ENCODE peak calls at places on chromosomes 2 and 18, in four cellular contexts. G is GM06990, C is tibial artery, V is AG04450. D is an unnamed sample.

GRCh38 chr2:232204457-232204931 is 174.1 kb upstream of the ALPP start:
- DNase-seq in C (no peak), G (no peak), V (no peak), D (no peak)

GRCh38 chr2:39666489-39667141 is 898 bp downstream of the TMEM178A start:
- DNase-seq in G (no peak), V (no peak), C (no peak), D (no peak)

GRCh38 chr18:2926528-2926927 is 79.7 kb downstream of the EMILIN2 start:
- DNase-seq in V (no peak), G (no peak), C (no peak), D (no peak)

GRCh38 chr18:46408334-46408987 is 248.6 kb downstream of the LOXHD1 start:
- DNase-seq in G (no peak), C (no peak), V (no peak), D (no peak)

GRCh38 chr2:158487419-158487818 is 30.7 kb downstream of the PKP4 start:
- DNase-seq in G (no peak), C (no peak), V (peak), D (no peak)

GRCh38 chr18:37566479-37567060 is 972 bp upstream of the CELF4 start:
- DNase-seq in C (no peak), V (no peak), G (no peak), D (no peak)

GRCh38 chr2:229254206-229254605 is 16.9 kb downstream of the PID1 start:
- DNase-seq in V (no peak), G (no peak), C (no peak), D (no peak)

GRCh38 chr18:68438983-68439382 is 275.9 kb downstream of the TMX3 start:
- DNase-seq in G (no peak), C (no peak), V (no peak), D (peak)

GRCh38 chr18:9494778-9495302 is 19.5 kb downstream of the RALBP1 start:
- DNase-seq in G (peak), C (no peak), V (no peak), D (no peak)

GRCh38 chr18:69400253-69400975 is at the start of gene DOK6:
- DNase-seq in G (no peak), V (no peak), C (peak), D (peak)

GRCh38 chr18:73168171-73168570 is 300.4 kb upstream of the NETO1 start:
- DNase-seq in C (no peak), G (no peak), V (no peak), D (no peak)

GRCh38 chr2:32342811-32343210 is 14.0 kb upstream of the BIRC6 start:
- DNase-seq in V (no peak), G (no peak), C (no peak), D (no peak)

GRCh38 chr18:61690418-61691138 is 202.2 kb downstream of the RNF152 start:
- DNase-seq in G (no peak), C (no peak), V (no peak), D (no peak)

GRCh38 chr2:33033524-33034150 is 86.9 kb downstream of the LTBP1 start:
- DNase-seq in C (no peak), G (no peak), V (peak), D (no peak)

GRCh38 chr2:191845248-191845715 is 1.6 kb downstream of the CAVIN2 start:
- DNase-seq in V (no peak), G (no peak), C (no peak), D (no peak)

GRCh38 chr18:13217971-13218375 is 587 bp upstream of the LDLRAD4 start:
- DNase-seq in G (no peak), V (no peak), C (peak), D (no peak)

GRCh38 chr18:2970762-2971659 is 41.9 kb downstream of the LPIN2 start:
- DNase-seq in C (no peak), G (peak), V (no peak), D (no peak)

GRCh38 chr2:158745067-158745865 is 49.9 kb upstream of the DAPL1 start:
- DNase-seq in C (no peak), V (peak), G (no peak), D (no peak)

GRCh38 chr2:65479528-65479927 is 47.1 kb upstream of the SPRED2 start:
- DNase-seq in G (no peak), C (no peak), V (no peak), D (no peak)

GRCh38 chr2:38873763-38874162 is 2.0 kb downstream of the DHX57 start:
- DNase-seq in V (no peak), C (no peak), G (no peak), D (no peak)

GRCh38 chr2:156325671-156326385 is 6.7 kb downstream of the NR4A2 start:
- DNase-seq in C (no peak), G (no peak), V (no peak), D (no peak)

GRCh38 chr2:235607541-235608199 is 113.8 kb downstream of the AGAP1 start:
- DNase-seq in V (no peak), G (no peak), C (no peak), D (no peak)

GRCh38 chr2:217825469-217826235 is 177.1 kb downstream of the TNS1 start:
- DNase-seq in G (no peak), V (no peak), C (no peak), D (no peak)

GRCh38 chr2:186256540-186256939 is 229.5 kb upstream of the ZC3H15 start:
- DNase-seq in V (no peak), C (no peak), G (no peak), D (no peak)
- TF ChIP-seq CTCF in V (peak), C (peak), G (peak), D (peak)

DNA sequence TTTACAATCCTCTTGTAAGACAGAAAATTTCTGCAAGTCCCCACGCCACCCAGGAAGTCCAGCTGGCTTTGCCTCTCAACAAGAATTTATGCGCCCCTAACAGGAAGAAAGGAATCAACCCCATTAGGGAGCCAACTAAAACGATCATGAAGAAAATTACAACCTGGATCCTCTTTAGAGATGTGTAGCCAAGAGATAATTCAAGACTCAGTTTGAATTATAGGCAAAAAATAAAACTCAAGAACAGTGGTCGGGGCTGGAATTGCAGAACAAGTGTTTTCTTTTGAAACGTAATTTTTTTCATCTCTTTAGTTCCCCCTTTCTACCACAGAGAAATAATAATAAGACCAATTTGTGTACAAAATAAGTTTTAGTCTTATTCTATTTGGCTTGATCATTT is 22.4 kb downstream of the PDCD1 start:
- DNase-seq in G (no peak), C (no peak), V (no peak), D (no peak)
- TF ChIP-seq CTCF in G (no peak), C (no peak), V (no peak), D (no peak)

GRCh38 chr2:240774856-240775255 is 45.2 kb downstream of the KIF1A start:
- DNase-seq in C (no peak), V (no peak), G (no peak), D (no peak)
- TF ChIP-seq CTCF in C (no peak), V (no peak), G (no peak), D (no peak)

DNA sequence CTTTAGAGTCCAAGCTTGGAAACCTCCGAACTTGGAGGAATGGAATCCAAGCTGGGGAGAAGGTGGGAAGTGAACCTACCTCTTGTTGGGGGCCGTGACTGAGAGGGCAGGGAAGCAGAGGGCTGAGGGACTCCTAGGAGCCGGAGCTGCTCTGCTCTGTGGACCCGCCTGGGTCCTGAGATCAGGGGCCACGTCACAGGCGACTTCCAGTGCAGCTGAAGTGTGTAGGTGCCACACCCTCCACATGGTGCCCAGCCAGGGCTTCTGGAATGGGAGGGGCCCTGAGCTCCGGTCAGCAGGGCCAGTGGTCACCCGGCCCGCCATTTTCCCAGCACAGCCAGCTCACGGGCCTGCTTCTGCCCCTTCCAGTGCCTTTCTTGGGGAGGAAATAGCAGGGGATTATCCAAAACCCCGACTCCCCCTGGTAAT is 63.4 kb upstream of the OTOS start:
- DNase-seq in V (no peak), G (no peak), C (no peak), D (no peak)
- TF ChIP-seq CTCF in V (no peak), G (no peak), C (no peak), D (no peak)

DNA sequence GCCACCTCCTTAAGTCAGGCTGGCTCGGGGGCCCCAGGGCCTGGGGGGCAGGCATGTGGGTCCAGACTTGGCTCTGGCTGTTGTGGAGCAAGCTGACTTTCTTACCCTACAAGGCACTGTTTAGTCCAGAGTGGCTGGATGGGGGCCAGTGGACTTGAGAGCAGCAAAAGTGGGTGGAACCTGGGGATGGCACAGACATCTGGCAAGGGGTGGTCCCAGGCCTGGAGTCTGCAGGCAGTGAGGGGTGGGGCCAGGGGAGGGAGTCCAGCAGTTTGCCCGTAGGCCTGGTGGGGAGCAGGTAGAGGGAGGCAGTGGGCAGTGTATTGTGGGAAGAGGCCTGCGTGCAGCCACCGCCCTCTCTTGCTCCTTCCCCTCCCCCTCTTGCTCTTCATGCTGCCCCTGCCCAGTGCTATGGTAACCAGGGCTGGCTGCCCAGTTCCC is 19.1 kb downstream of the SPEG start:
- DNase-seq in C (peak), V (peak), G (no peak), D (peak)
- TF ChIP-seq CTCF in C (no peak), V (no peak), G (no peak), D (no peak)

GRCh38 chr2:170486730-170487129 is 228.4 kb upstream of the SP5 start:
- DNase-seq in G (no peak), C (no peak), V (no peak), D (no peak)
- TF ChIP-seq CTCF in G (no peak), C (peak), V (no peak), D (no peak)

D was measured in BJ.